ENCODE peak calls at places on chromosomes 5 and 9, in nine cellular contexts. F is sigmoid colon; V is C1 segment of cervical spinal cord; T is astrocyte of the spinal cord; I is neuronal stem cell; L is lung; H is lung microvascular endothelial cell; M is effector CD8-positive, alpha-beta T cell; X is stimulated activated CD8-positive, alpha-beta memory T cell treated with anti-CD3 and anti-CD28 coated beads, Interleukin-7, amount 100 ng/mL, for 1 hour. Y is an unnamed sample.

GRCh38 chr5:79284852-79285251 is 48.9 kb downstream of the JMY start:
- DNase-seq in M (no peak), I (no peak), F (no peak), H (no peak), T (no peak), V (no peak), L (no peak), X (no peak), Y (no peak)

GRCh38 chr9:27539479-27540441 is 10.1 kb upstream of the MOB3B start:
- DNase-seq in V (no peak), X (no peak), H (no peak), M (no peak), T (peak), I (no peak), L (no peak), F (peak), Y (no peak)

GRCh38 chr5:78547731-78548189 is 100.8 kb downstream of the LHFPL2 start:
- DNase-seq in I (no peak), M (no peak), T (peak), X (no peak), L (no peak), V (no peak), F (peak), H (no peak), Y (no peak)

GRCh38 chr9:76112151-76112550 is 221.7 kb downstream of the PCSK5 start:
- DNase-seq in L (no peak), F (no peak), I (no peak), H (no peak), M (no peak), T (no peak), X (no peak), V (no peak), Y (no peak)

GRCh38 chr9:112780637-112781036 is 30.1 kb downstream of the SNX30 start:
- DNase-seq in F (no peak), X (no peak), T (no peak), M (no peak), I (no peak), L (no peak), V (no peak), H (no peak), Y (no peak)

GRCh38 chr5:141681695-141682641 is at the start of gene ARAP3:
- DNase-seq in I (peak), L (peak), X (no peak), M (peak), V (peak), T (peak), F (peak), H (peak), Y (peak)

GRCh38 chr9:14345586-14346237 is 31.8 kb upstream of the NFIB start:
- DNase-seq in M (no peak), H (no peak), F (no peak), V (no peak), I (no peak), X (no peak), T (no peak), L (no peak), Y (no peak)

GRCh38 chr5:137488516-137488915 is 10.6 kb downstream of the SPOCK1 start:
- DNase-seq in H (no peak), T (no peak), F (no peak), V (no peak), L (no peak), I (no peak), M (no peak), X (no peak), Y (no peak)

GRCh38 chr9:89038354-89039091 is 47.3 kb downstream of the S1PR3 start:
- DNase-seq in L (no peak), I (no peak), M (no peak), V (peak), F (no peak), T (peak), H (no peak), X (no peak), Y (peak)

GRCh38 chr5:78734094-78734845 is 85.7 kb upstream of the LHFPL2 start:
- DNase-seq in I (no peak), T (no peak), H (no peak), F (no peak), V (no peak), X (no peak), M (no peak), L (no peak), Y (no peak)

GRCh38 chr5:178165585-178165984 is 11.9 kb upstream of the NHP2 start:
- DNase-seq in I (no peak), L (no peak), H (no peak), X (no peak), V (no peak), T (no peak), M (no peak), F (no peak), Y (no peak)

GRCh38 chr5:8829322-8830029 is 716.4 kb downstream of the SEMA5A start:
- DNase-seq in H (peak), T (peak), L (peak), M (no peak), I (no peak), V (no peak), F (no peak), X (no peak), Y (peak)

GRCh38 chr5:143001764-143002351 is 231.7 kb downstream of the ARHGAP26 start:
- DNase-seq in H (no peak), M (no peak), V (no peak), T (peak), I (no peak), L (no peak), F (no peak), X (no peak), Y (no peak)

GRCh38 chr9:136552117-136552685 is 6.4 kb upstream of the NOTCH1 start:
- DNase-seq in V (no peak), H (no peak), I (no peak), X (no peak), T (peak), F (no peak), L (no peak), M (no peak), Y (no peak)

GRCh38 chr5:57219386-57219785 is 45.5 kb downstream of the GPBP1 start:
- DNase-seq in H (peak), I (no peak), X (no peak), L (no peak), F (no peak), M (no peak), V (no peak), T (no peak), Y (no peak)

GRCh38 chr5:159174511-159175168 is 34.7 kb downstream of the RNF145 start:
- DNase-seq in L (no peak), T (peak), I (no peak), X (no peak), H (peak), V (no peak), F (no peak), M (no peak), Y (no peak)

GRCh38 chr9:92276223-92277007 is 17.1 kb downstream of the IARS1 start:
- DNase-seq in X (no peak), T (no peak), I (no peak), M (no peak), H (no peak), L (no peak), F (no peak), V (no peak), Y (no peak)